ENCODE peak calls at places on chromosomes 1 and 21, in eight cellular contexts. N, K, W, J, O, E, T and H are unnamed samples. For H3K4me1, the result is how much of the 10 kb centered on the place peaks cover.

GRCh38 chr1:94705755-94706154 is 114.4 kb upstream of the SLC44A3 start:
- DNase-seq in N (no peak), K (no peak), W (no peak), J (no peak), O (no peak), E (no peak), T (no peak), H (no peak)

GRCh38 chr21:16302851-16303282 is 573.1 kb downstream of the USP25 start:
- DNase-seq in N (no peak), K (no peak), W (no peak), J (no peak), O (no peak), E (no peak), T (peak), H (no peak)

GRCh38 chr1:180131510-180131909 is 23.2 kb upstream of the QSOX1 start:
- DNase-seq in N (no peak), K (no peak), W (no peak), J (no peak), O (no peak), E (no peak), T (no peak), H (no peak)

GRCh38 chr1:1433804-1434130 is 1.7 kb upstream of the VWA1 start:
- DNase-seq in N (no peak), K (no peak), W (no peak), J (peak), O (no peak), E (peak), T (no peak), H (no peak)

GRCh38 chr1:101288491-101288944 is 51.7 kb downstream of the S1PR1 start:
- DNase-seq in N (peak), K (peak), W (no peak), J (peak), O (peak), E (no peak), T (peak), H (no peak)

GRCh38 chr1:98078586-98078985 is 157.8 kb upstream of the DPYD start:
- DNase-seq in N (no peak), K (no peak), W (no peak), J (no peak), O (no peak), E (no peak), T (no peak), H (no peak)

GRCh38 chr1:234589854-234590620 is 19.9 kb downstream of the IRF2BP2 start:
- DNase-seq in N (no peak), K (no peak), W (no peak), J (no peak), O (no peak), E (no peak), T (no peak), H (no peak)

GRCh38 chr1:58939146-58939545 is 155.3 kb upstream of the JUN start:
- DNase-seq in N (no peak), K (no peak), W (no peak), J (no peak), O (no peak), E (no peak), T (no peak), H (no peak)

GRCh38 chr21:43269461-43269860 is 100.7 kb downstream of the CRYAA start:
- DNase-seq in N (peak), K (peak), W (peak), J (no peak), O (no peak), E (no peak), T (peak), H (no peak)

GRCh38 chr1:231751624-231751897 is 125.0 kb downstream of the DISC1 start:
- DNase-seq in N (no peak), K (no peak), W (no peak), J (no peak), O (no peak), E (no peak), T (no peak), H (no peak)

GRCh38 chr1:233244183-233244582 is 51.3 kb downstream of the PCNX2 start:
- DNase-seq in N (no peak), K (no peak), W (no peak), J (peak), O (peak), E (no peak), T (no peak), H (no peak)

GRCh38 chr1:3174487-3175247 is 105.7 kb downstream of the PRDM16 start:
- DNase-seq in N (no peak), K (no peak), W (no peak), J (no peak), O (no peak), E (peak), T (peak), H (no peak)

GRCh38 chr21:31459457-31459856 is 115.4 kb upstream of the TIAM1 start:
- DNase-seq in N (peak), K (no peak), W (no peak), J (peak), O (peak), E (no peak), T (no peak), H (no peak)

GRCh38 chr1:150507912-150508864 is at the start of gene ECM1:
- DNase-seq in N (no peak), K (no peak), W (no peak), J (no peak), O (peak), E (no peak), T (peak), H (peak)

GRCh38 chr1:168958562-168959289 is 147.8 kb upstream of the ATP1B1 start:
- DNase-seq in N (no peak), K (no peak), W (no peak), J (no peak), O (no peak), E (no peak), T (no peak), H (no peak)

GRCh38 chr1:2194898-2195673 is 514 bp upstream of the FAAP20 start:
- DNase-seq in N (peak), K (no peak), W (peak), J (peak), O (peak), E (peak), T (peak), H (peak)

GRCh38 chr1:186212574-186213224 is 162.4 kb downstream of the TPR start:
- DNase-seq in N (peak), K (peak), W (no peak), J (peak), O (peak), E (no peak), T (no peak), H (no peak)

GRCh38 chr1:14390816-14391215 is 207.7 kb upstream of the KAZN start:
- DNase-seq in N (no peak), K (no peak), W (no peak), J (no peak), O (no peak), E (no peak), T (no peak), H (no peak)

GRCh38 chr1:198701766-198702539 is 63.1 kb downstream of the PTPRC start:
- DNase-seq in N (peak), K (peak), W (no peak), J (no peak), O (no peak), E (no peak), T (no peak), H (no peak)

GRCh38 chr1:37634554-37635308 is at the start of gene RSPO1:
- DNase-seq in N (peak), K (no peak), W (no peak), J (no peak), O (peak), E (no peak), T (no peak), H (no peak)

GRCh38 chr1:160362168-160362941 is 4.5 kb upstream of the NHLH1 start:
- DNase-seq in N (peak), K (no peak), W (no peak), J (no peak), O (no peak), E (no peak), T (no peak), H (no peak)

GRCh38 chr1:33661791-33662190 is 189.3 kb downstream of the ZSCAN20 start:
- DNase-seq in N (no peak), K (no peak), W (no peak), J (no peak), O (no peak), E (no peak), T (no peak), H (no peak)

GRCh38 chr1:151530461-151530860 is 9.6 kb upstream of the TUFT1 start:
- DNase-seq in N (no peak), K (no peak), W (no peak), J (no peak), O (no peak), E (no peak), T (no peak), H (no peak)

GRCh38 chr21:45341779-45342178 is 54.1 kb upstream of the POFUT2 start:
- DNase-seq in N (no peak), K (no peak), W (no peak), J (no peak), O (no peak), E (no peak), T (no peak), H (no peak)

GRCh38 chr1:58249729-58250586 is 296.6 kb downstream of the OMA1 start:
- DNase-seq in N (peak), K (no peak), W (no peak), J (no peak), O (no peak), E (peak), T (no peak), H (no peak)

GRCh38 chr1:231176421-231176820 is 14.6 kb downstream of the TRIM67 start:
- DNase-seq in N (no peak), K (no peak), W (no peak), J (no peak), O (no peak), E (no peak), T (no peak), H (no peak)

GRCh38 chr1:115065021-115065420 is 24.3 kb downstream of the TSPAN2 start:
- DNase-seq in N (no peak), K (no peak), W (no peak), J (no peak), O (no peak), E (no peak), T (no peak), H (no peak)

GRCh38 chr21:42834730-42835191 is 44.6 kb downstream of the WDR4 start:
- DNase-seq in N (no peak), K (no peak), W (no peak), J (no peak), O (no peak), E (no peak), T (no peak), H (no peak)

GRCh38 chr1:238898856-238899255 is 487.5 kb upstream of the CHRM3 start:
- DNase-seq in N (no peak), K (no peak), W (no peak), J (no peak), O (no peak), E (no peak), T (no peak), H (no peak)

GRCh38 chr21:44618504-44618903 is 6.6 kb downstream of the KRTAP10-8 start:
- DNase-seq in N (peak), K (no peak), W (no peak), J (peak), O (no peak), E (no peak), T (peak), H (no peak)

GRCh38 chr21:40386301-40386911 is 460.6 kb downstream of the DSCAM start:
- DNase-seq in N (peak), K (peak), W (peak), J (no peak), O (peak), E (peak), T (peak), H (no peak)

GRCh38 chr1:225447649-225448048 is 19.8 kb upstream of the LBR start:
- DNase-seq in N (no peak), K (no peak), W (peak), J (no peak), O (no peak), E (no peak), T (peak), H (peak)

GRCh38 chr1:155321577-155322497 is 1.1 kb downstream of the RUSC1 start:
- DNase-seq in N (peak), K (no peak), W (no peak), J (no peak), O (no peak), E (no peak), T (peak), H (no peak)

GRCh38 chr1:234585333-234586055 is 24.5 kb downstream of the IRF2BP2 start:
- DNase-seq in N (no peak), K (no peak), W (no peak), J (no peak), O (no peak), E (no peak), T (peak), H (no peak)

DNA sequence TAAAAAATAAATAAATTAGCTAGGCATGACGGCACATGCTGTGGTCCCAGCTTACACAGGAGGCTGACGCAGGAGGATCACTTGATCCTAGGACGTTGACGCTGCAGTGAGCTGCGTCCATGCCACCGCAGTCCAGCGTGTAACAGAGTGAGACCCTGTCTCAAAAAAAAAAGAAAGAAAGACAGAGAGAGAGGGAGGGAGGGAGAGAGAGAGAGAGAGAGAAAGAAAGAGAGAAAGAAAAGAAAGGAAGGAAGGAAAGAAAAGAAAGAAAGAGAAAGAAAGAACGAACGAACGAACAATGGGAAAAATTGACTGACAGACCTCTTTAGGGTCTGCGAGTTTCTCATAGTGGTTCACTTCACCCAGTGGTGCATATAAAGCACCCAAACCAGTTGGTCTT is 97.8 kb upstream of the BMP8A start:
- DNase-seq in N (no peak), K (no peak), W (no peak), J (no peak), O (no peak), E (no peak), T (no peak), H (no peak)
- H3K4me1 ChIP-seq in N (under half), K (under half), W (under half), J (half or more), O (half or more), E (half or more), T (under half), H (half or more)

GRCh38 chr1:67607699-67608098 is 77.3 kb upstream of the GADD45A start:
- DNase-seq in N (no peak), K (no peak), W (no peak), J (no peak), O (no peak), E (no peak), T (no peak), H (no peak)

GRCh38 chr1:67609572-67609939 is 75.4 kb upstream of the GADD45A start:
- DNase-seq in N (no peak), K (no peak), W (no peak), J (no peak), O (no peak), E (no peak), T (no peak), H (no peak)

GRCh38 chr1:67610450-67610849 is 74.6 kb upstream of the GADD45A start:
- DNase-seq in N (no peak), K (no peak), W (no peak), J (no peak), O (no peak), E (no peak), T (no peak), H (no peak)

GRCh38 chr1:67609942-67610341 is 75.1 kb upstream of the GADD45A start:
- DNase-seq in N (no peak), K (no peak), W (no peak), J (no peak), O (no peak), E (no peak), T (no peak), H (no peak)

GRCh38 chr1:67608661-67609571 is 76.1 kb upstream of the GADD45A start:
- DNase-seq in N (no peak), K (no peak), W (no peak), J (no peak), O (no peak), E (no peak), T (no peak), H (no peak)
- H3K4me1 ChIP-seq in N (under half), K (under half), W (under half), J (under half), O (under half), E (under half), T (under half), H (under half)

GRCh38 chr1:19472174-19472573 is 13.2 kb downstream of the CAPZB start:
- DNase-seq in N (no peak), K (no peak), W (no peak), J (no peak), O (no peak), E (no peak), T (no peak), H (no peak)
- H3K4me1 ChIP-seq in N (under half), K (under half), W (half or more), J (under half), O (under half), E (half or more), T (under half), H (half or more)

DNA sequence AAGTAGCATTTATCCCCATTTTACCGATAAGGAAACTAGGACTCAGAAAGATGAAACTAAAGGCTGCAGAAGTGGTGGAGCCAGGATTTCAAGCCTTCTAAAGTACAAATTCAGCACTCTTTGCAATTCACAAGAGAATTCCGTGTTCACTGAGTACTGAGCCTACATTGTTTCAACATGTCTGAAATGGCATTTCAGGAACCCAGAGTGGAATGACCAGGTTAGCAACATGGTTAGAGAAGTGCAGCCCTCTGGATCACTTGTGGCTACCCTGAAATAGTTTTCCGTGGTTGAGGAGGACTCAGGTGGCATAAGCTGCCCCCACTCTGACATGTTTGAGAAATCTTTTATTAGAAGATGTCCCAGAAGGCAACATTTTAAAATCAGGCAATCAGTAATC is 6.6 kb downstream of the MYCL start:
- DNase-seq in N (no peak), K (no peak), W (no peak), J (no peak), O (no peak), E (no peak), T (no peak), H (no peak)
- H3K4me1 ChIP-seq in N (half or more), K (under half), W (under half), J (under half), O (under half), E (under half), T (under half), H (under half)

GRCh38 chr1:221148580-221148979 is 269.3 kb downstream of the HLX start:
- DNase-seq in N (no peak), K (no peak), W (no peak), J (no peak), O (no peak), E (no peak), T (no peak), H (no peak)
- H3K4me1 ChIP-seq in N (under half), K (under half), W (under half), J (under half), O (under half), E (under half), T (under half), H (under half)

GRCh38 chr21:34074283-34075098 is 1.1 kb downstream of the MRPS6 start:
- DNase-seq in N (peak), K (no peak), W (no peak), J (no peak), O (no peak), E (no peak), T (no peak), H (no peak)
- H3K4me1 ChIP-seq in N (under half), K (under half), W (under half), J (under half), O (under half), E (half or more), T (under half), H (half or more)

DNA sequence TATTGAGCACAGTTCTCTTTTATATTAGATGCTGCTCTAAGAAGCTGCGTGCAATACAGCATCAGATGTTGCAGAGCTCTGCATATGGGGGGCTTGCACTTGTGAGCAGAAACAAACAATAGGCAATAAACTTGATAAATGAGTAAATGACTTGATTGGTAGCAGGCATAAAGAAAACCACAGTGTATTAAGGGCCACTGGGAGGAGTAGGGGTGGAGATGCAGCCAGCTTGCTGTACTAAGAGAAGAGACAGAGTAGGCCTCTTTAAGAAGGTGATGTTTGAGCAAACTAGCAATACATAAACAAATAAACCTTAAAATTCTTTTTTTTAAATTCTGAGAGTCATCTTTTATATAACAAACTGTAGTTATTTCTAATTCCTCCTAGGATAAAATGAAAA is 598.5 kb upstream of the ADAMTS5 start:
- DNase-seq in N (no peak), K (no peak), W (no peak), J (no peak), O (no peak), E (no peak), T (no peak), H (no peak)
- H3K4me1 ChIP-seq in N (under half), K (under half), W (under half), J (under half), O (under half), E (under half), T (under half), H (under half)

GRCh38 chr1:204819495-204819894 is 51.2 kb upstream of the NFASC start:
- DNase-seq in N (no peak), K (no peak), W (no peak), J (no peak), O (no peak), E (no peak), T (no peak), H (no peak)

GRCh38 chr1:204814146-204814884 is 56.3 kb upstream of the NFASC start:
- DNase-seq in N (no peak), K (no peak), W (no peak), J (no peak), O (no peak), E (no peak), T (no peak), H (no peak)

GRCh38 chr1:204813522-204813921 is 57.1 kb upstream of the NFASC start:
- DNase-seq in N (no peak), K (no peak), W (no peak), J (no peak), O (no peak), E (no peak), T (no peak), H (no peak)

GRCh38 chr1:204818998-204819397 is 51.7 kb upstream of the NFASC start:
- DNase-seq in N (no peak), K (no peak), W (no peak), J (no peak), O (no peak), E (no peak), T (no peak), H (no peak)

GRCh38 chr1:204817341-204817740 is 53.3 kb upstream of the NFASC start:
- DNase-seq in N (no peak), K (no peak), W (no peak), J (no peak), O (no peak), E (no peak), T (no peak), H (no peak)
- H3K4me1 ChIP-seq in N (under half), K (under half), W (under half), J (under half), O (under half), E (under half), T (under half), H (under half)